ENCODE peak calls at places on chromosomes 3 and 15, in seven cellular contexts. One of them, this sample, is unnamed.

GRCh38 chr3:16318216-16318615 is 53.2 kb downstream of the OXNAD1 start:
- DNase-seq in ovary: no peak
- DNase-seq in effector memory CD4-positive, alpha-beta T cell: no peak
- DNase-seq in neural progenitor cell: no peak
- DNase-seq in left ventricle myocardium inferior: no peak
- DNase-seq in cardiac muscle cell: no peak
- DNase-seq in prostate gland: no peak
- DNase-seq in this sample: peak; percentile 29

GRCh38 chr15:79065744-79066376 is 24.7 kb downstream of the RASGRF1 start:
- DNase-seq in ovary: no peak
- DNase-seq in effector memory CD4-positive, alpha-beta T cell: no peak
- DNase-seq in neural progenitor cell: no peak
- DNase-seq in left ventricle myocardium inferior: no peak
- DNase-seq in cardiac muscle cell: no peak
- DNase-seq in prostate gland: no peak
- DNase-seq in this sample: no peak

GRCh38 chr15:67824157-67824899 is 981 bp upstream of the SKOR1 start:
- DNase-seq in ovary: no peak
- DNase-seq in effector memory CD4-positive, alpha-beta T cell: no peak
- DNase-seq in neural progenitor cell: no peak
- DNase-seq in left ventricle myocardium inferior: no peak
- DNase-seq in cardiac muscle cell: no peak
- DNase-seq in prostate gland: no peak
- DNase-seq in this sample: no peak

GRCh38 chr3:153026026-153026425 is 136.0 kb upstream of the RAP2B start:
- DNase-seq in ovary: no peak
- DNase-seq in effector memory CD4-positive, alpha-beta T cell: no peak
- DNase-seq in neural progenitor cell: peak; percentile 34
- DNase-seq in left ventricle myocardium inferior: no peak
- DNase-seq in cardiac muscle cell: peak; percentile 37
- DNase-seq in prostate gland: no peak
- DNase-seq in this sample: peak; percentile 42

GRCh38 chr3:140365872-140366697 is 311.8 kb upstream of the TRIM42 start:
- DNase-seq in ovary: peak; percentile 50
- DNase-seq in effector memory CD4-positive, alpha-beta T cell: no peak
- DNase-seq in neural progenitor cell: no peak
- DNase-seq in left ventricle myocardium inferior: no peak
- DNase-seq in cardiac muscle cell: no peak
- DNase-seq in prostate gland: no peak
- DNase-seq in this sample: no peak

GRCh38 chr3:159257954-159258353 is 456.1 kb downstream of the MFSD1 start:
- DNase-seq in ovary: no peak
- DNase-seq in effector memory CD4-positive, alpha-beta T cell: no peak
- DNase-seq in neural progenitor cell: no peak
- DNase-seq in left ventricle myocardium inferior: no peak
- DNase-seq in cardiac muscle cell: no peak
- DNase-seq in prostate gland: no peak
- DNase-seq in this sample: no peak

GRCh38 chr3:50336452-50337174 is 4.0 kb downstream of the RASSF1 start:
- DNase-seq in ovary: no peak
- DNase-seq in effector memory CD4-positive, alpha-beta T cell: no peak
- DNase-seq in neural progenitor cell: peak; percentile 37
- DNase-seq in left ventricle myocardium inferior: no peak
- DNase-seq in cardiac muscle cell: no peak
- DNase-seq in prostate gland: no peak
- DNase-seq in this sample: no peak

GRCh38 chr3:24837601-24838000 is 343.0 kb upstream of the THRB start:
- DNase-seq in ovary: no peak
- DNase-seq in effector memory CD4-positive, alpha-beta T cell: no peak
- DNase-seq in neural progenitor cell: no peak
- DNase-seq in left ventricle myocardium inferior: no peak
- DNase-seq in cardiac muscle cell: no peak
- DNase-seq in prostate gland: no peak
- DNase-seq in this sample: no peak

GRCh38 chr3:33440328-33440577 is at the start of gene UBP1:
- DNase-seq in ovary: peak; percentile 99
- DNase-seq in effector memory CD4-positive, alpha-beta T cell: no peak
- DNase-seq in neural progenitor cell: peak; percentile 100
- DNase-seq in left ventricle myocardium inferior: peak; percentile 100
- DNase-seq in cardiac muscle cell: no peak
- DNase-seq in prostate gland: no peak
- DNase-seq in this sample: peak; percentile 100

GRCh38 chr3:143536817-143537535 is 311.3 kb downstream of the SLC9A9 start:
- DNase-seq in ovary: no peak
- DNase-seq in effector memory CD4-positive, alpha-beta T cell: no peak
- DNase-seq in neural progenitor cell: no peak
- DNase-seq in left ventricle myocardium inferior: peak; percentile 39
- DNase-seq in cardiac muscle cell: no peak
- DNase-seq in prostate gland: peak; percentile 29
- DNase-seq in this sample: no peak
- H3K4me3 ChIP-seq in ovary: no peak overlapping the region
- H3K4me3 ChIP-seq in effector memory CD4-positive, alpha-beta T cell: no peak overlapping the region
- H3K4me3 ChIP-seq in neural progenitor cell: no peak overlapping the region
- H3K4me3 ChIP-seq in left ventricle myocardium inferior: no peak overlapping the region
- H3K4me3 ChIP-seq in cardiac muscle cell: no peak overlapping the region
- H3K4me3 ChIP-seq in prostate gland: no peak overlapping the region
- H3K4me3 ChIP-seq in this sample: no peak overlapping the region

GRCh38 chr15:70503798-70504304 is 259.5 kb downstream of the UACA start:
- DNase-seq in ovary: no peak
- DNase-seq in effector memory CD4-positive, alpha-beta T cell: no peak
- DNase-seq in neural progenitor cell: no peak
- DNase-seq in left ventricle myocardium inferior: no peak
- DNase-seq in cardiac muscle cell: no peak
- DNase-seq in prostate gland: no peak
- DNase-seq in this sample: no peak

GRCh38 chr15:70504305-70504951 is 258.9 kb downstream of the UACA start:
- DNase-seq in ovary: peak; percentile 80
- DNase-seq in effector memory CD4-positive, alpha-beta T cell: no peak
- DNase-seq in neural progenitor cell: no peak
- DNase-seq in left ventricle myocardium inferior: peak; percentile 62
- DNase-seq in cardiac muscle cell: no peak
- DNase-seq in prostate gland: no peak
- DNase-seq in this sample: no peak

GRCh38 chr15:70505971-70506887 is 257.1 kb downstream of the UACA start:
- DNase-seq in ovary: no peak
- DNase-seq in effector memory CD4-positive, alpha-beta T cell: no peak
- DNase-seq in neural progenitor cell: no peak
- DNase-seq in left ventricle myocardium inferior: no peak
- DNase-seq in cardiac muscle cell: no peak
- DNase-seq in prostate gland: peak; percentile 63
- DNase-seq in this sample: no peak

GRCh38 chr15:70504988-70505387 is 258.4 kb downstream of the UACA start:
- DNase-seq in ovary: no peak
- DNase-seq in effector memory CD4-positive, alpha-beta T cell: no peak
- DNase-seq in neural progenitor cell: no peak
- DNase-seq in left ventricle myocardium inferior: no peak
- DNase-seq in cardiac muscle cell: no peak
- DNase-seq in prostate gland: no peak
- DNase-seq in this sample: no peak

GRCh38 chr15:70505411-70505919 is 257.9 kb downstream of the UACA start:
- DNase-seq in ovary: no peak
- DNase-seq in effector memory CD4-positive, alpha-beta T cell: no peak
- DNase-seq in neural progenitor cell: no peak
- DNase-seq in left ventricle myocardium inferior: no peak
- DNase-seq in cardiac muscle cell: no peak
- DNase-seq in prostate gland: peak; percentile 48
- DNase-seq in this sample: peak; percentile 72
- H3K4me3 ChIP-seq in ovary: no peak overlapping the region
- H3K4me3 ChIP-seq in effector memory CD4-positive, alpha-beta T cell: no peak overlapping the region
- H3K4me3 ChIP-seq in neural progenitor cell: no peak overlapping the region
- H3K4me3 ChIP-seq in left ventricle myocardium inferior: no peak overlapping the region
- H3K4me3 ChIP-seq in cardiac muscle cell: no peak overlapping the region
- H3K4me3 ChIP-seq in prostate gland: no peak overlapping the region
- H3K4me3 ChIP-seq in this sample: no peak overlapping the region

DNA sequence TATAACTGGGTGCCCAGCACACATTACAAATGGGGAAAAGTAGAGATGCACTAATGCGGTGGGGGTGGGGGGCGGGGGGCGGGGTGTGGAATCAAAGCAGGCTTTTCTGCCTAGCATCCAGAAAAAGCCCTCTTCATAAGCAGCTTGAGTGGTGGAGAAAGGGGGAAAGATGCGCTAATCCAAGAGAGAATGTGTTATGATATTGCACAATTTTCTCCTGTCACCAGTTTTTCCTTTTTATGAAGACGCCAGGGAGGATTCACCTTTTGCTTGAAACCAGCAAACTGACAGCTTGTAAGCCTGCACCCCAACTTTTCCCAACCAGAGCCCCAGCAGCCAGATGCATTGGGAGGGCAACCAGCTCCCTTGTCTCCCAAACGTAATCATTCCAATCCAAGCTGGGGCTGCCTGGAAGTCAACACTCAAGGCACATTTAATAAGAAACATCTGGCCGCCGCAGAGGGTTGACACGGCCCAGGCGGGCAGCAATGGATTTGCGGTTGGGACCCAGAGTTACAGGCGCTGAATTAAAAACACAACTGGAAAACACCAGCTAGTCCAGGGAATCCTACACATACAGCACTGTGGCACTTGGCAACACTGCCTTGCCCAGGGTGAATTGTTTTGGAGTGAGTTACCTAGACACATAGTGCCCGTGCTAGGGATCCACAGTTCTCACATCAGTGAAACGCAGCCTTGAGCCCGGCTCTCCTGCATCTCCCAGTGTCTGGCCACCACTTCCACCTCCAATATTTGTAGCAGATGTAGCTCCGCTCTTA is 218.5 kb upstream of the PRICKLE2 start:
- DNase-seq in ovary: peak; percentile 31
- DNase-seq in effector memory CD4-positive, alpha-beta T cell: no peak
- DNase-seq in neural progenitor cell: no peak
- DNase-seq in left ventricle myocardium inferior: no peak
- DNase-seq in cardiac muscle cell: no peak
- DNase-seq in prostate gland: no peak
- DNase-seq in this sample: peak; percentile 53
- H3K4me3 ChIP-seq in ovary: no peak overlapping the region
- H3K4me3 ChIP-seq in effector memory CD4-positive, alpha-beta T cell: no peak overlapping the region
- H3K4me3 ChIP-seq in neural progenitor cell: no peak overlapping the region
- H3K4me3 ChIP-seq in left ventricle myocardium inferior: peak overlapping the region; percentile 63
- H3K4me3 ChIP-seq in cardiac muscle cell: no peak overlapping the region
- H3K4me3 ChIP-seq in prostate gland: no peak overlapping the region
- H3K4me3 ChIP-seq in this sample: peak overlapping the region; percentile 83

GRCh38 chr15:55916666-55917409 is 76.6 kb downstream of the NEDD4 start:
- DNase-seq in ovary: no peak
- DNase-seq in effector memory CD4-positive, alpha-beta T cell: no peak
- DNase-seq in neural progenitor cell: peak; percentile 4
- DNase-seq in left ventricle myocardium inferior: no peak
- DNase-seq in cardiac muscle cell: peak; percentile 11
- DNase-seq in prostate gland: no peak
- DNase-seq in this sample: no peak
- H3K4me3 ChIP-seq in ovary: no peak overlapping the region
- H3K4me3 ChIP-seq in effector memory CD4-positive, alpha-beta T cell: no peak overlapping the region
- H3K4me3 ChIP-seq in neural progenitor cell: no peak overlapping the region
- H3K4me3 ChIP-seq in left ventricle myocardium inferior: no peak overlapping the region
- H3K4me3 ChIP-seq in cardiac muscle cell: no peak overlapping the region
- H3K4me3 ChIP-seq in prostate gland: no peak overlapping the region
- H3K4me3 ChIP-seq in this sample: no peak overlapping the region

GRCh38 chr3:161925749-161926360 is 429.2 kb downstream of the OTOL1 start:
- DNase-seq in ovary: no peak
- DNase-seq in effector memory CD4-positive, alpha-beta T cell: no peak
- DNase-seq in neural progenitor cell: no peak
- DNase-seq in left ventricle myocardium inferior: no peak
- DNase-seq in cardiac muscle cell: no peak
- DNase-seq in prostate gland: no peak
- DNase-seq in this sample: no peak
- H3K4me3 ChIP-seq in ovary: no peak overlapping the region
- H3K4me3 ChIP-seq in effector memory CD4-positive, alpha-beta T cell: no peak overlapping the region
- H3K4me3 ChIP-seq in neural progenitor cell: no peak overlapping the region
- H3K4me3 ChIP-seq in left ventricle myocardium inferior: no peak overlapping the region
- H3K4me3 ChIP-seq in cardiac muscle cell: no peak overlapping the region
- H3K4me3 ChIP-seq in prostate gland: no peak overlapping the region
- H3K4me3 ChIP-seq in this sample: no peak overlapping the region

GRCh38 chr3:160435747-160436146 is 13.8 kb downstream of the TRIM59 start:
- DNase-seq in ovary: no peak
- DNase-seq in effector memory CD4-positive, alpha-beta T cell: no peak
- DNase-seq in neural progenitor cell: no peak
- DNase-seq in left ventricle myocardium inferior: no peak
- DNase-seq in cardiac muscle cell: no peak
- DNase-seq in prostate gland: no peak
- DNase-seq in this sample: no peak
- H3K4me3 ChIP-seq in ovary: no peak overlapping the region
- H3K4me3 ChIP-seq in effector memory CD4-positive, alpha-beta T cell: no peak overlapping the region
- H3K4me3 ChIP-seq in neural progenitor cell: no peak overlapping the region
- H3K4me3 ChIP-seq in left ventricle myocardium inferior: no peak overlapping the region
- H3K4me3 ChIP-seq in cardiac muscle cell: no peak overlapping the region
- H3K4me3 ChIP-seq in prostate gland: no peak overlapping the region
- H3K4me3 ChIP-seq in this sample: no peak overlapping the region

GRCh38 chr15:93088200-93088980 is 621 bp downstream of the RGMA start:
- DNase-seq in ovary: peak; percentile 47
- DNase-seq in effector memory CD4-positive, alpha-beta T cell: no peak
- DNase-seq in neural progenitor cell: peak; percentile 84
- DNase-seq in left ventricle myocardium inferior: peak; percentile 45
- DNase-seq in cardiac muscle cell: peak; percentile 48
- DNase-seq in prostate gland: no peak
- DNase-seq in this sample: peak; percentile 55
- H3K4me3 ChIP-seq in ovary: peak overlapping the region; percentile 68
- H3K4me3 ChIP-seq in effector memory CD4-positive, alpha-beta T cell: peak overlapping the region; percentile 46
- H3K4me3 ChIP-seq in neural progenitor cell: peak overlapping the region; percentile 99
- H3K4me3 ChIP-seq in left ventricle myocardium inferior: peak overlapping the region; percentile 83
- H3K4me3 ChIP-seq in cardiac muscle cell: peak overlapping the region; percentile 27
- H3K4me3 ChIP-seq in prostate gland: peak overlapping the region; percentile 40
- H3K4me3 ChIP-seq in this sample: peak overlapping the region; percentile 49

DNA sequence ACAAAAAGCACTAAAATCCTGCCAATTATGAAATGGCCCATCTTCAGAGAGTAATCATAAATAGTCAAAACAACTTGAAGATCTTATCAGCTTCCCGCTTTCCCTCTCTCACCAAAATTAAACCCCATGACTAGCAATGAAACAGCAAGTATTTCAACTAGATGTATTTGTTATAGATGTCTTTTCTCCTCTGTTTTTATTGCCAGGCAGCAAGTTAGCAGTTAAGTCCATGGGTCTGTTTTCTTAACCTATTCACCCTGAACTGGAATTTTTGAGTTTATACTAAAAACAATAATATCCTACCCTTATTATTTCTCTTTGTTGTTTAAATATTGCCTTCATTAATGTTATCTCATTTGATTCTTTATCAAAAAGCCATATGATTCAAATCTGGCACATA is 23.3 kb downstream of the AQP9 start:
- DNase-seq in ovary: no peak
- DNase-seq in effector memory CD4-positive, alpha-beta T cell: no peak
- DNase-seq in neural progenitor cell: no peak
- DNase-seq in left ventricle myocardium inferior: no peak
- DNase-seq in cardiac muscle cell: no peak
- DNase-seq in prostate gland: no peak
- DNase-seq in this sample: no peak
- H3K4me3 ChIP-seq in ovary: no peak overlapping the region
- H3K4me3 ChIP-seq in effector memory CD4-positive, alpha-beta T cell: no peak overlapping the region
- H3K4me3 ChIP-seq in neural progenitor cell: no peak overlapping the region
- H3K4me3 ChIP-seq in left ventricle myocardium inferior: no peak overlapping the region
- H3K4me3 ChIP-seq in cardiac muscle cell: no peak overlapping the region
- H3K4me3 ChIP-seq in prostate gland: no peak overlapping the region
- H3K4me3 ChIP-seq in this sample: no peak overlapping the region

GRCh38 chr3:98980915-98981596 is 79.6 kb upstream of the DCBLD2 start:
- DNase-seq in ovary: no peak
- DNase-seq in effector memory CD4-positive, alpha-beta T cell: no peak
- DNase-seq in neural progenitor cell: no peak
- DNase-seq in left ventricle myocardium inferior: no peak
- DNase-seq in cardiac muscle cell: no peak
- DNase-seq in prostate gland: no peak
- DNase-seq in this sample: no peak
- H3K4me3 ChIP-seq in ovary: no peak overlapping the region
- H3K4me3 ChIP-seq in effector memory CD4-positive, alpha-beta T cell: no peak overlapping the region
- H3K4me3 ChIP-seq in neural progenitor cell: no peak overlapping the region
- H3K4me3 ChIP-seq in left ventricle myocardium inferior: no peak overlapping the region
- H3K4me3 ChIP-seq in cardiac muscle cell: no peak overlapping the region
- H3K4me3 ChIP-seq in prostate gland: no peak overlapping the region
- H3K4me3 ChIP-seq in this sample: no peak overlapping the region

This sample was measured in hepatocyte.